ENCODE peak calls at places on chromosome 20, in seven cellular contexts. One of them, this sample, is unnamed.

GRCh38 chr20:46406986-46407670 is 713 bp upstream of the ELMO2 start:
- DNase-seq in IMR-90: peak
- DNase-seq in neuronal stem cell: no peak
- DNase-seq in H9: no peak
- DNase-seq in mesendoderm: no peak
- DNase-seq in H1: no peak
- DNase-seq in mesenchymal stem cell: no peak
- DNase-seq in this sample: peak

GRCh38 chr20:14550655-14551054 is 213.2 kb upstream of the FLRT3 start:
- DNase-seq in IMR-90: no peak
- DNase-seq in neuronal stem cell: no peak
- DNase-seq in H9: no peak
- DNase-seq in mesendoderm: no peak
- DNase-seq in H1: no peak
- DNase-seq in mesenchymal stem cell: no peak
- DNase-seq in this sample: no peak

GRCh38 chr20:58246346-58246745 is 17.9 kb upstream of the ANKRD60 start:
- DNase-seq in IMR-90: no peak
- DNase-seq in neuronal stem cell: no peak
- DNase-seq in H9: peak
- DNase-seq in mesendoderm: peak
- DNase-seq in H1: no peak
- DNase-seq in mesenchymal stem cell: peak
- DNase-seq in this sample: peak

GRCh38 chr20:7285918-7286556 is 518.6 kb downstream of the BMP2 start:
- DNase-seq in IMR-90: peak
- DNase-seq in neuronal stem cell: peak
- DNase-seq in H9: peak
- DNase-seq in mesendoderm: peak
- DNase-seq in H1: peak
- DNase-seq in mesenchymal stem cell: peak
- DNase-seq in this sample: peak

GRCh38 chr20:30175681-30176080 is 1081.8 kb upstream of the DEFB115 start:
- DNase-seq in IMR-90: no peak
- DNase-seq in neuronal stem cell: no peak
- DNase-seq in H9: no peak
- DNase-seq in mesendoderm: no peak
- DNase-seq in H1: no peak
- DNase-seq in mesenchymal stem cell: no peak
- DNase-seq in this sample: no peak

GRCh38 chr20:34331838-34332237 is 28.7 kb upstream of the AHCY start:
- DNase-seq in IMR-90: no peak
- DNase-seq in neuronal stem cell: no peak
- DNase-seq in H9: peak
- DNase-seq in mesendoderm: no peak
- DNase-seq in H1: no peak
- DNase-seq in mesenchymal stem cell: no peak
- DNase-seq in this sample: peak

GRCh38 chr20:13128173-13128572 is 92.9 kb upstream of the ISM1 start:
- DNase-seq in IMR-90: no peak
- DNase-seq in neuronal stem cell: no peak
- DNase-seq in H9: no peak
- DNase-seq in mesendoderm: no peak
- DNase-seq in H1: no peak
- DNase-seq in mesenchymal stem cell: no peak
- DNase-seq in this sample: no peak

GRCh38 chr20:31568041-31568731 is 36.9 kb upstream of the ID1 start:
- DNase-seq in IMR-90: peak
- DNase-seq in neuronal stem cell: no peak
- DNase-seq in H9: no peak
- DNase-seq in mesendoderm: no peak
- DNase-seq in H1: no peak
- DNase-seq in mesenchymal stem cell: no peak
- DNase-seq in this sample: peak

GRCh38 chr20:48722002-48722731 is 105.6 kb downstream of the PREX1 start:
- DNase-seq in IMR-90: peak
- DNase-seq in neuronal stem cell: no peak
- DNase-seq in H9: no peak
- DNase-seq in mesendoderm: no peak
- DNase-seq in H1: no peak
- DNase-seq in mesenchymal stem cell: peak
- DNase-seq in this sample: peak

GRCh38 chr20:36854343-36855240 is 21.3 kb upstream of the TLDC2 start:
- DNase-seq in IMR-90: peak
- DNase-seq in neuronal stem cell: no peak
- DNase-seq in H9: no peak
- DNase-seq in mesendoderm: no peak
- DNase-seq in H1: no peak
- DNase-seq in mesenchymal stem cell: no peak
- DNase-seq in this sample: no peak

GRCh38 chr20:47272893-47273590 is 83.5 kb downstream of the ZMYND8 start:
- DNase-seq in IMR-90: peak
- DNase-seq in neuronal stem cell: peak
- DNase-seq in H9: peak
- DNase-seq in mesendoderm: peak
- DNase-seq in H1: peak
- DNase-seq in mesenchymal stem cell: peak
- DNase-seq in this sample: peak

GRCh38 chr20:16538779-16539178 is 34.5 kb downstream of the KIF16B start:
- DNase-seq in IMR-90: no peak
- DNase-seq in neuronal stem cell: no peak
- DNase-seq in H9: no peak
- DNase-seq in mesendoderm: no peak
- DNase-seq in H1: no peak
- DNase-seq in mesenchymal stem cell: no peak
- DNase-seq in this sample: no peak
- H4K8ac ChIP-seq in IMR-90: no peak
- H4K8ac ChIP-seq in neuronal stem cell: no peak
- H4K8ac ChIP-seq in H9: no peak
- H4K8ac ChIP-seq in mesendoderm: no peak
- H4K8ac ChIP-seq in H1: no peak
- H4K8ac ChIP-seq in mesenchymal stem cell: no peak
- H4K8ac ChIP-seq in this sample: no peak

DNA sequence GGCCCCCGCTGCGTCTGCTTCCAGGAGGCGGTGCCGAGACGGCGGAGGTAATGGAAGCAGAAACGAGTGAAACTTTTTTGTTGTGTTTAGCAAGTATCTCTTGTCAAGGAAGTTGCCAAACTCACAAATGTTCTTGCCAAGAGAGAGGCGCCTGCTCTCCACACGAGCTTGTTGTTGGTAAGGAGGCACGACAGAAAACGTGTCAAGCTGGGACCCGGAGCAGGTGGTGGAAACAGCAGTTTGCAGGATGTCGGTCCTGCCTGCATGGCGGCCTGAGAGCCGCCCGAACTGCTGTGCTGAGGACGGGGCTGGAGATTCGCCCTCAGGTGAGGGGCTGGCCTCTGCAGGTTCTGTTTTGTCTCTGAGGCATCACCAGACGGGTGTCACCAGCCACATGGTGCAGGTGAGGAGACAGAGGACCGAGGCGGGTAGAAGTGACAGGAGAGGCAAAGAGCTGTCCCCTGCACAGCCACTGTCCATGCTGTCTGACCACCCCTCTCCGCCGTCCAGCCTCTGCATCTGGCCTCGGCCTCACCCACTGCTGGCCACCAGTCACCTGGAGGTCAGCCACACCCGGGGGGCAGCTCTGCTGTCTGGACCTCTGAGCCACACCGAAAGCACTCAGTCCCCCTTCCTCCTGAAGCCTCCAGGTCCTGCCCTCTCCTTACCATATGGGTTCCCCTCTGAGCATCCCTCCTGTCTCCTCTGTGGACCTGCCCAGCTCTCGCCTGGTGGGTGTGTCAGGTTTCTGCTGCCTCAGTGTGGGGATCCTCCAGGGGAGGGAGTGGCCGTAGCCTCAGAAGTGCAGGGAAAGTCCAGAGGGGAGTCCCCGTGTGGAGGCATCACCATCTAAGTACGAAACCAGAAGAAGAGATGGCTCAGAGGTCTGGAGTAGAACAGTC is 261.5 kb downstream of the TAF4 start:
- DNase-seq in IMR-90: peak
- DNase-seq in neuronal stem cell: no peak
- DNase-seq in H9: no peak
- DNase-seq in mesendoderm: peak
- DNase-seq in H1: no peak
- DNase-seq in mesenchymal stem cell: no peak
- DNase-seq in this sample: no peak
- H4K8ac ChIP-seq in IMR-90: no peak
- H4K8ac ChIP-seq in neuronal stem cell: no peak
- H4K8ac ChIP-seq in H9: no peak
- H4K8ac ChIP-seq in mesendoderm: no peak
- H4K8ac ChIP-seq in H1: no peak
- H4K8ac ChIP-seq in mesenchymal stem cell: no peak
- H4K8ac ChIP-seq in this sample: no peak

GRCh38 chr20:23119456-23120216 is 33.5 kb upstream of the CD93 start:
- DNase-seq in IMR-90: no peak
- DNase-seq in neuronal stem cell: no peak
- DNase-seq in H9: no peak
- DNase-seq in mesendoderm: no peak
- DNase-seq in H1: no peak
- DNase-seq in mesenchymal stem cell: no peak
- DNase-seq in this sample: no peak

GRCh38 chr20:23117738-23118137 is 31.6 kb upstream of the CD93 start:
- DNase-seq in IMR-90: no peak
- DNase-seq in neuronal stem cell: no peak
- DNase-seq in H9: no peak
- DNase-seq in mesendoderm: no peak
- DNase-seq in H1: no peak
- DNase-seq in mesenchymal stem cell: no peak
- DNase-seq in this sample: no peak

GRCh38 chr20:23118766-23119165 is 32.6 kb upstream of the CD93 start:
- DNase-seq in IMR-90: no peak
- DNase-seq in neuronal stem cell: no peak
- DNase-seq in H9: no peak
- DNase-seq in mesendoderm: no peak
- DNase-seq in H1: no peak
- DNase-seq in mesenchymal stem cell: no peak
- DNase-seq in this sample: peak

GRCh38 chr20:23116301-23117089 is 30.4 kb upstream of the CD93 start:
- DNase-seq in IMR-90: peak
- DNase-seq in neuronal stem cell: no peak
- DNase-seq in H9: no peak
- DNase-seq in mesendoderm: no peak
- DNase-seq in H1: no peak
- DNase-seq in mesenchymal stem cell: peak
- DNase-seq in this sample: peak

GRCh38 chr20:23118144-23118543 is 32.0 kb upstream of the CD93 start:
- DNase-seq in IMR-90: no peak
- DNase-seq in neuronal stem cell: no peak
- DNase-seq in H9: no peak
- DNase-seq in mesendoderm: no peak
- DNase-seq in H1: no peak
- DNase-seq in mesenchymal stem cell: no peak
- DNase-seq in this sample: no peak
- H4K8ac ChIP-seq in IMR-90: no peak
- H4K8ac ChIP-seq in neuronal stem cell: no peak
- H4K8ac ChIP-seq in H9: no peak
- H4K8ac ChIP-seq in mesendoderm: no peak
- H4K8ac ChIP-seq in H1: no peak
- H4K8ac ChIP-seq in mesenchymal stem cell: no peak
- H4K8ac ChIP-seq in this sample: no peak

GRCh38 chr20:10423735-10424134 is 10.3 kb downstream of the MKKS start:
- DNase-seq in IMR-90: no peak
- DNase-seq in neuronal stem cell: no peak
- DNase-seq in H9: no peak
- DNase-seq in mesendoderm: no peak
- DNase-seq in H1: no peak
- DNase-seq in mesenchymal stem cell: no peak
- DNase-seq in this sample: no peak
- H4K8ac ChIP-seq in IMR-90: no peak
- H4K8ac ChIP-seq in neuronal stem cell: no peak
- H4K8ac ChIP-seq in H9: no peak
- H4K8ac ChIP-seq in mesendoderm: no peak
- H4K8ac ChIP-seq in H1: no peak
- H4K8ac ChIP-seq in mesenchymal stem cell: no peak
- H4K8ac ChIP-seq in this sample: no peak

DNA sequence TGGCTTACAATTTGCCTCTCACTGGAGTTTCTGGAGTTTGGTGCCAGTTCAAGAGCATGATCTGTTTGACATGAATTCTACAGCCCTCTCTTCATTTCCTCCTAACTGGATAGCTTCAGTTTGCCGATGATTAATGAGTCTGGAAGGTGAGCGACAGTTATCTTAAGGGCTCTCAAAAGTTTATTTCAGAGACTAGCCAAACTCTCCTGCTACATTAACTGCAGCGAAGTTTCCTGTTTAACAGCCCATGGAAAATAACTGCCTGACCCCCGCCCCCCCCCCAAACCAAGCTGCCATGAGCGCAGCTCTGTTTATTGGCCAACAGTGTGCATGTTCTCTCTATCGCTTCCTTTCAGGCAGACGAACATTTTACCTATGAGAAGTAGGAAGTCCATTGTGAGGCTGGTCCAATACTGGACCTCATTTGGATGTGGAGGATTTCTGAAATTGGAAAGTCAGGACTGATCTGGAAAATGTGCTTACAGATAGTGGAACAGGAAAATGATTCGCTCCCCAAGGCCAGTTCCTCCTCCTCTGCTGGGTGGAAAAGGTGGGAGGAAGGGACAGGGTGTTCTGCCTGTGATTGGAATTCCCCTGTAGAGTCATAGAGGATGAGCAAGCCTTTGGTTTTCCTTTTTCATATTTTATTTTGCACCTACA is 522.2 kb upstream of the JAG1 start:
- DNase-seq in IMR-90: peak
- DNase-seq in neuronal stem cell: no peak
- DNase-seq in H9: no peak
- DNase-seq in mesendoderm: no peak
- DNase-seq in H1: no peak
- DNase-seq in mesenchymal stem cell: peak
- DNase-seq in this sample: no peak
- H4K8ac ChIP-seq in IMR-90: peak
- H4K8ac ChIP-seq in neuronal stem cell: no peak
- H4K8ac ChIP-seq in H9: no peak
- H4K8ac ChIP-seq in mesendoderm: no peak
- H4K8ac ChIP-seq in H1: no peak
- H4K8ac ChIP-seq in mesenchymal stem cell: peak
- H4K8ac ChIP-seq in this sample: no peak

DNA sequence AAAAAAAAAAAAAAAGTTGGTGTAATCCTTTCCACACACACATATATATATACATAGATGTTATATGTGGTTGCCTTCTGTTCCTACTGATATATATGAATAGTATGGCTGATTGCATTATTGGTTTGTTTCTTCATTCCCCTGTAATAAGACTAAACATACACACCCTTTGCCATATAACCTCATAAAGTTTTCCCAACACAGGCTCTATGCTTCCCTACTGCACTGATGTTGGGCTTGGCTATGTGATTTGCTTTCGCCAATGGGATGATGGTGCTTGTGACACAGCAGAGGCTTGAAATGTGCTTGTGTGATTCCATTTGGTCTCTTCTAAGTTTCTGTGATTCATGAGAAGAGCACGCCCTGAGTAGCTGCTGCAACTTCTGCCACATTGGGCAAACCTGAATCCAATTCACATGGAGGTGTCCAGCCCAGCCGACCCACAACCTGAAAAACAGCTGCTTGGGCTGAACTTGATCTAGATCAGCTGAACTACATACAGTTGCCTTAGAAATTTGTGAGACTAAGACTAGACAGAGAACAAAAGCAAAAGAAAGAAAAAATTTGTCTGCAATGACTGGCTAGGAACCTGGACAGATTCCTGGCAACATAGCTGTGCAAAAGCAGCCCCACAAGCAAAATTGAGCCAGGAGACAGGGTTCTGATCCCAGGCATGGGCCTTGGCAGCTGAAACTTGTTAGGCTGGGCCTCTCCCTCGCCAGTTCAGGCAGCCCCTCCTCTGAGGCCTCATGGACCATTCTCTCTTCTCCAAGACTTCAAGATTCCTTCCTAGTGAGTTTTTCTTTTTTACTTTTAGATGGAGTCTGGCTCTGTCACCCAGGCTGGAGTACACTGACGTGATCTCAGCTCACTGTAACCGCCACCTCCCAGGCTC is 13.4 kb upstream of the TBC1D20 start:
- DNase-seq in IMR-90: no peak
- DNase-seq in neuronal stem cell: no peak
- DNase-seq in H9: no peak
- DNase-seq in mesendoderm: no peak
- DNase-seq in H1: no peak
- DNase-seq in mesenchymal stem cell: no peak
- DNase-seq in this sample: no peak
- H4K8ac ChIP-seq in IMR-90: no peak
- H4K8ac ChIP-seq in neuronal stem cell: no peak
- H4K8ac ChIP-seq in H9: no peak
- H4K8ac ChIP-seq in mesendoderm: no peak
- H4K8ac ChIP-seq in H1: no peak
- H4K8ac ChIP-seq in mesenchymal stem cell: no peak
- H4K8ac ChIP-seq in this sample: no peak

This sample was measured in trophoblast cell.